ENCODE peak calls at places on chromosomes 3 and 15, in seven cellular contexts. R is globus pallidus, P is progenitor cell of endocrine pancreas, U is posterior cingulate gyrus, D is HL-60, M is RPMI8226, Y is neural crest cell. G is an unnamed sample.
A peak's percentile ranks its signal among the peaks of the same experiment; 100 is the strongest.

GRCh38 chr3:183427206-183428139 is 946 bp downstream of the MCF2L2 start:
- DNase-seq in Y (no peak), U (peak; percentile 86), M (no peak), R (no peak), D (no peak), P (no peak), G (no peak)

GRCh38 chr3:99429501-99429900 is 208.9 kb upstream of the COL8A1 start:
- DNase-seq in D (no peak), U (no peak), M (no peak), P (no peak), Y (no peak), R (no peak), G (no peak)

GRCh38 chr3:146832815-146833458 is 227.8 kb upstream of the PLSCR5 start:
- DNase-seq in D (no peak), R (no peak), Y (no peak), P (no peak), U (peak; percentile 29), M (no peak), G (no peak)

GRCh38 chr3:140391041-140391440 is 286.8 kb upstream of the TRIM42 start:
- DNase-seq in Y (no peak), P (no peak), D (no peak), R (no peak), M (no peak), U (no peak), G (no peak)

GRCh38 chr15:46441294-46442062 is 806.6 kb downstream of the SQOR start:
- DNase-seq in D (no peak), Y (no peak), U (no peak), P (no peak), M (no peak), R (no peak), G (no peak)

GRCh38 chr15:92914768-92915221 is 14.7 kb downstream of the CHD2 start:
- DNase-seq in Y (no peak), P (no peak), U (no peak), M (no peak), R (no peak), D (no peak), G (no peak)

GRCh38 chr3:54232618-54233017 is 110.3 kb downstream of the CACNA2D3 start:
- DNase-seq in U (no peak), D (no peak), Y (no peak), M (no peak), P (no peak), R (no peak), G (no peak)

GRCh38 chr3:129017531-129017899 is 16.4 kb downstream of the EFCC1 start:
- DNase-seq in D (no peak), P (no peak), U (no peak), Y (no peak), R (no peak), M (no peak), G (no peak)

GRCh38 chr3:172918165-172918564 is 167.6 kb downstream of the ECT2 start:
- DNase-seq in D (no peak), Y (no peak), R (peak; percentile 40), M (no peak), P (no peak), U (no peak), G (no peak)

GRCh38 chr3:172687501-172687900 is 23.4 kb downstream of the NCEH1 start:
- DNase-seq in U (no peak), D (no peak), R (no peak), M (no peak), P (no peak), Y (no peak), G (no peak)

GRCh38 chr3:116102037-116102436 is 343.2 kb downstream of the LSAMP start:
- DNase-seq in P (no peak), D (no peak), M (no peak), U (no peak), R (peak; percentile 20), Y (no peak), G (no peak)

GRCh38 chr3:184338538-184338945 is 1.1 kb downstream of the FAM131A start:
- DNase-seq in U (peak; percentile 97), D (no peak), M (no peak), R (peak; percentile 74), P (peak; percentile 28), Y (no peak), G (peak; percentile 56)

GRCh38 chr15:23801881-23802280 is 114.8 kb upstream of the NDN start:
- DNase-seq in Y (no peak), U (no peak), P (no peak), D (no peak), R (no peak), M (no peak), G (no peak)

GRCh38 chr15:43508421-43508820 is 9.0 kb upstream of the MAP1A start:
- DNase-seq in D (no peak), R (no peak), M (no peak), U (no peak), Y (no peak), P (no peak), G (no peak)

G was measured in NCI-H187 treated with DMSO at 0.1 percent for 48 hours.